ENCODE peak calls at places on chromosomes 13 and 19, in seven cellular contexts. U is ovary, F is astrocyte, K is aorta, M is spleen, T is left lung, C is cardiac muscle cell. A is an unnamed sample. For H3K9me3, the result is how much of the 10 kb centered on the place peaks cover.

GRCh38 chr13:44407891-44408290 is 34.3 kb downstream of the SERP2 start:
- DNase-seq in F (no peak), K (peak), C (no peak), T (no peak), M (no peak), U (no peak), A (no peak)

GRCh38 chr19:16778796-16779411 is 50.3 kb upstream of the SIN3B start:
- DNase-seq in K (no peak), T (no peak), U (peak), C (peak), F (peak), M (peak), A (peak)

GRCh38 chr13:109874444-109874920 is 88.1 kb upstream of the IRS2 start:
- DNase-seq in F (no peak), T (no peak), C (no peak), M (no peak), U (no peak), K (no peak), A (no peak)

GRCh38 chr13:19681517-19681916 is 48.1 kb downstream of the MPHOSPH8 start:
- DNase-seq in M (no peak), F (no peak), U (no peak), K (no peak), T (no peak), C (no peak), A (peak)

GRCh38 chr19:48644839-48645651 is 942 bp downstream of the CA11 start:
- DNase-seq in U (peak), T (peak), F (no peak), M (peak), C (peak), K (peak), A (peak)

GRCh38 chr13:50644081-50644871 is 199.2 kb downstream of the DLEU7 start:
- DNase-seq in K (no peak), C (no peak), M (no peak), U (no peak), T (no peak), F (no peak), A (no peak)

GRCh38 chr13:51912511-51913225 is 50.9 kb downstream of the CCDC70 start:
- DNase-seq in M (no peak), F (no peak), C (no peak), K (no peak), U (no peak), T (no peak), A (no peak)

GRCh38 chr13:95300625-95301134 is 571 bp downstream of the ABCC4 start:
- DNase-seq in K (peak), C (peak), U (peak), T (peak), M (peak), F (peak), A (peak)

GRCh38 chr13:99176309-99177276 is 24.1 kb upstream of the UBAC2 start:
- DNase-seq in M (peak), K (peak), F (no peak), T (peak), C (peak), U (peak), A (peak)

GRCh38 chr19:50460161-50460765 is 16.0 kb upstream of the EMC10 start:
- DNase-seq in K (no peak), M (no peak), T (no peak), U (no peak), C (peak), F (peak), A (peak)

GRCh38 chr13:31043891-31044657 is 111.6 kb downstream of the TEX26 start:
- DNase-seq in U (peak), K (peak), T (peak), C (peak), F (peak), M (peak), A (peak)

GRCh38 chr13:110316196-110316595 is 9.1 kb downstream of the COL4A2 start:
- DNase-seq in U (no peak), F (no peak), C (no peak), T (no peak), K (no peak), M (no peak), A (no peak)

GRCh38 chr13:110233181-110233641 is 73.7 kb downstream of the COL4A1 start:
- DNase-seq in F (peak), T (no peak), C (peak), U (no peak), K (peak), M (no peak), A (peak)

GRCh38 chr13:41231786-41232185 is 31.6 kb downstream of the MTRF1 start:
- DNase-seq in K (no peak), F (peak), U (no peak), C (peak), T (peak), M (no peak), A (no peak)

GRCh38 chr13:107374038-107374437 is 806.1 kb upstream of the ARGLU1 start:
- DNase-seq in K (no peak), F (peak), C (no peak), M (no peak), U (no peak), T (no peak), A (no peak)

GRCh38 chr13:26017932-26018690 is 33.7 kb downstream of the SHISA2 start:
- DNase-seq in K (no peak), M (no peak), F (peak), U (no peak), T (no peak), C (peak), A (no peak)

GRCh38 chr19:6020166-6020967 is 42.4 kb upstream of the RANBP3 start:
- DNase-seq in T (peak), U (no peak), F (no peak), K (peak), C (peak), M (peak), A (no peak)

GRCh38 chr13:30034448-30034795 is 184.0 kb upstream of the UBL3 start:
- DNase-seq in F (no peak), K (no peak), T (no peak), C (peak), U (no peak), M (no peak), A (no peak)

GRCh38 chr13:33158830-33159229 is 126.7 kb downstream of the STARD13 start:
- DNase-seq in T (no peak), U (no peak), M (no peak), C (peak), K (no peak), F (no peak), A (no peak)
- H3K9me3 ChIP-seq in T (under half), U (under half), M (under half), C (under half), K (under half), F (under half), A (under half)

GRCh38 chr19:27741236-27741635 is 1471.7 kb downstream of the UQCRFS1 start:
- DNase-seq in F (no peak), K (no peak), M (no peak), C (no peak), U (no peak), T (no peak), A (no peak)

GRCh38 chr19:27736225-27736624 is 1476.7 kb downstream of the UQCRFS1 start:
- DNase-seq in M (no peak), U (no peak), T (no peak), K (no peak), C (no peak), F (no peak), A (no peak)

GRCh38 chr19:27742041-27742440 is 1470.9 kb downstream of the UQCRFS1 start:
- DNase-seq in T (no peak), U (no peak), K (no peak), C (no peak), F (peak), M (no peak), A (no peak)

GRCh38 chr19:27740396-27740795 is 1472.6 kb downstream of the UQCRFS1 start:
- DNase-seq in T (no peak), U (no peak), K (no peak), F (peak), M (no peak), C (no peak), A (no peak)

GRCh38 chr19:27738569-27739193 is 1474.3 kb downstream of the UQCRFS1 start:
- DNase-seq in C (no peak), M (no peak), U (no peak), F (no peak), T (no peak), K (no peak), A (no peak)
- H3K9me3 ChIP-seq in C (under half), M (under half), U (under half), F (under half), T (under half), K (under half), A (half or more)

GRCh38 chr19:12346896-12347295 is 13.5 kb upstream of the ZNF563 start:
- DNase-seq in T (no peak), K (no peak), M (no peak), F (no peak), U (no peak), C (no peak), A (no peak)

GRCh38 chr19:12353375-12353774 is 12.1 kb downstream of the ZNF442 start:
- DNase-seq in C (no peak), M (no peak), F (no peak), K (no peak), T (no peak), U (no peak), A (no peak)

GRCh38 chr19:12350185-12350889 is 15.1 kb downstream of the ZNF442 start:
- DNase-seq in M (no peak), K (no peak), F (no peak), U (no peak), C (no peak), T (no peak), A (no peak)

GRCh38 chr19:12345197-12345596 is 11.8 kb upstream of the ZNF563 start:
- DNase-seq in F (no peak), T (no peak), M (no peak), C (no peak), K (no peak), U (no peak), A (no peak)

DNA sequence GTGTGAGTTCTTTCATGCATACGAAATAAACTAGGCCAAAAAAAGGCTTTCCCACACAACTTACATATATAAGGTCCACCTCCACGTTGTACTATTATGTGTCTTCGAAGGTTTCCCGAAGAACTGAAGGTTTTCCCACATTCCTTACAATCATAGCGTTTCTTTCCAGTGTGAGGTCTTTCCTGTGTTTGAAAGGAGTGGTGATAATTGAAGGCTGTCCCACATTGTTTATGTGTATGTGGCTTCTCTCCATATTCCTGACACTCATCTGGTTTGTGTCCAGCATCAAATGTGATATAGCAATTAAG is 14.6 kb downstream of the ZNF442 start:
- DNase-seq in K (no peak), M (no peak), F (no peak), C (no peak), T (no peak), U (no peak), A (no peak)
- H3K9me3 ChIP-seq in K (under half), M (under half), F (under half), C (under half), T (under half), U (under half), A (under half)

GRCh38 chr19:56810260-56810659 is 30.3 kb downstream of the PEG3 start:
- DNase-seq in M (no peak), C (no peak), F (no peak), K (no peak), T (no peak), U (no peak), A (no peak)
- H3K9me3 ChIP-seq in M (under half), C (under half), F (under half), K (under half), T (under half), U (under half), A (under half)

GRCh38 chr19:24127601-24128000 is 40.6 kb downstream of the ZNF254 start:
- DNase-seq in T (no peak), C (no peak), U (no peak), M (no peak), F (no peak), K (no peak), A (no peak)
- H3K9me3 ChIP-seq in T (under half), C (under half), U (under half), M (half or more), F (under half), K (under half), A (half or more)

DNA sequence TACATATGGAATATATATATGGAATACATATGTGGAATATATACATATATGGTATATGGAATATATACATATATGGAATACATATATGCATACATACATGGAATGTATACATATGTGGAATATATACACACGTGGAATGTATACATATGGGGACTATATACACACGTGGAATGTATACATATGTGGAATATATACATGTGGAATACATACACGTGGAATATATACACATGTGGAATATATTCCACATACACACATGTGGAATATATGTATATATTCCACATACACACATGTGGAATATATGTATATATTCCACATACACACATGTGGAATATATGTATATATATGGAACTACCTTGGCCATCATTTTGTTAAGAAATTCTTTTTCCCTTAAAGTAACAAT is 31.1 kb downstream of the ZNF571 start:
- DNase-seq in T (no peak), K (no peak), U (no peak), C (no peak), M (no peak), F (no peak), A (no peak)
- H3K9me3 ChIP-seq in T (under half), K (under half), U (half or more), C (under half), M (half or more), F (half or more), A (half or more)

DNA sequence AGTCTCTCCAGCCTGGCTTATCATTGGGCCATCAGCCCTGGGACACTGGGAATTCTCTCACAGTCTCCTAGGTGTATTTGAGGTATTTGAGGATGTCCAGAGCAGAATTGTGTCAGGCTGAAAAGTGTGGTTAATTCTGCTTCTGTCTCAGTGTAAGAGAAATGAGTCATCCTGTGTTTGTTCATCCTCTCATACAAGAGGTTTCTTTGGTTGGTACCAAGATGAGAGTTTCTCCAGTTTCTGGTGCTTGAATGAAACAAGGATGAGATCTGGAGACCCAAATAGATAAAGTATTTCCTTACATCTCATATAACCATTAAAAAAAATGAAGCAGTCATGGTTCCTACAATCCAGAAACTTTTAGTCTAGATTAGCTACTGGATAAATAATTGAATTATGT is 7.7 kb downstream of the ZNF253 start:
- DNase-seq in K (no peak), C (no peak), T (no peak), F (peak), M (no peak), U (no peak), A (no peak)
- H3K9me3 ChIP-seq in K (under half), C (under half), T (under half), F (under half), M (under half), U (under half), A (under half)

A was measured in A673.